ENCODE peak calls at places on chromosomes 2 and 18, in nine cellular contexts. D is GM23248, O is H9, V is HepG2, K is A549, X is GM23338, H is DND-41, E is mammary epithelial cell, B is neuronal stem cell. M is an unnamed sample.

GRCh38 chr18:36702398-36703010 is 126.3 kb downstream of the TPGS2 start:
- DNase-seq in B (no peak), K (no peak), O (no peak), E (no peak), X (no peak), D (peak), V (no peak), H (no peak), M (no peak)

GRCh38 chr2:109213646-109214417 is 84.8 kb downstream of the SH3RF3 start:
- DNase-seq in D (peak), X (no peak), V (no peak), H (peak), O (no peak), E (peak), B (no peak), K (no peak), M (peak)

GRCh38 chr2:240350006-240350355 is 85.5 kb upstream of the GPC1 start:
- DNase-seq in B (no peak), O (no peak), D (no peak), E (no peak), H (no peak), K (no peak), V (no peak), X (no peak), M (no peak)

GRCh38 chr2:25756444-25757022 is 83.2 kb upstream of the DTNB start:
- DNase-seq in D (no peak), B (no peak), X (no peak), O (no peak), E (no peak), K (no peak), V (no peak), H (no peak), M (no peak)

GRCh38 chr2:48779019-48779418 is 23.5 kb upstream of the LHCGR start:
- DNase-seq in E (no peak), D (no peak), H (no peak), X (no peak), B (no peak), V (no peak), O (no peak), K (no peak), M (no peak)

GRCh38 chr2:48601349-48601748 is 16.3 kb upstream of the GTF2A1L start:
- DNase-seq in B (no peak), D (peak), E (peak), V (peak), O (peak), K (no peak), X (peak), H (no peak), M (peak)

GRCh38 chr2:81324046-81324445 is 1019.5 kb upstream of the LRRTM1 start:
- DNase-seq in B (no peak), O (peak), D (no peak), X (peak), E (no peak), V (peak), H (no peak), K (no peak), M (peak)

GRCh38 chr2:145760781-145761649 is 1241.1 kb upstream of the ZEB2 start:
- DNase-seq in B (no peak), V (peak), H (no peak), E (peak), K (no peak), D (peak), O (no peak), X (peak), M (peak)

GRCh38 chr2:223469270-223470057 is 132.7 kb downstream of the SCG2 start:
- DNase-seq in K (no peak), X (no peak), V (no peak), D (peak), B (no peak), O (no peak), E (peak), H (no peak), M (no peak)

GRCh38 chr2:120765911-120766757 is 30.5 kb downstream of the GLI2 start:
- DNase-seq in E (no peak), V (no peak), K (no peak), H (no peak), D (peak), B (no peak), O (peak), X (peak), M (no peak)

GRCh38 chr18:420661-421060 is 79.8 kb downstream of the COLEC12 start:
- DNase-seq in X (peak), V (no peak), H (no peak), K (no peak), B (no peak), D (no peak), O (peak), E (no peak), M (no peak)

GRCh38 chr2:182379235-182379634 is 47.6 kb downstream of the PDE1A start:
- DNase-seq in D (peak), V (no peak), B (no peak), K (no peak), O (no peak), H (no peak), X (no peak), E (no peak), M (no peak)

GRCh38 chr2:28593356-28593755 is 97.5 kb downstream of the PLB1 start:
- DNase-seq in D (no peak), V (no peak), E (no peak), B (no peak), X (no peak), H (no peak), O (no peak), K (no peak), M (no peak)

GRCh38 chr2:181742908-181743722 is 62.8 kb upstream of the NEUROD1 start:
- DNase-seq in D (peak), K (peak), B (peak), H (peak), V (peak), O (no peak), E (peak), X (peak), M (peak)

GRCh38 chr2:10533811-10534321 is 85.7 kb upstream of the ODC1 start:
- DNase-seq in V (no peak), K (no peak), D (peak), B (no peak), E (no peak), O (no peak), H (no peak), X (no peak), M (peak)

GRCh38 chr2:241844066-241844728 is 14.5 kb downstream of the PDCD1 start:
- DNase-seq in H (peak), B (peak), E (peak), K (peak), O (peak), D (peak), X (peak), V (no peak), M (peak)

GRCh38 chr2:230671117-230671516 is 41.5 kb upstream of the CAB39 start:
- DNase-seq in K (no peak), H (peak), E (peak), V (no peak), X (no peak), D (peak), O (no peak), B (no peak), M (peak)

GRCh38 chr2:200797242-200797770 is 14.4 kb upstream of the BZW1 start:
- DNase-seq in K (no peak), H (no peak), E (no peak), V (peak), X (no peak), D (peak), B (no peak), O (no peak), M (no peak)

GRCh38 chr2:217929757-217930707 is 72.8 kb downstream of the TNS1 start:
- DNase-seq in V (peak), K (no peak), E (no peak), B (no peak), D (peak), X (no peak), O (no peak), H (no peak), M (no peak)

DNA sequence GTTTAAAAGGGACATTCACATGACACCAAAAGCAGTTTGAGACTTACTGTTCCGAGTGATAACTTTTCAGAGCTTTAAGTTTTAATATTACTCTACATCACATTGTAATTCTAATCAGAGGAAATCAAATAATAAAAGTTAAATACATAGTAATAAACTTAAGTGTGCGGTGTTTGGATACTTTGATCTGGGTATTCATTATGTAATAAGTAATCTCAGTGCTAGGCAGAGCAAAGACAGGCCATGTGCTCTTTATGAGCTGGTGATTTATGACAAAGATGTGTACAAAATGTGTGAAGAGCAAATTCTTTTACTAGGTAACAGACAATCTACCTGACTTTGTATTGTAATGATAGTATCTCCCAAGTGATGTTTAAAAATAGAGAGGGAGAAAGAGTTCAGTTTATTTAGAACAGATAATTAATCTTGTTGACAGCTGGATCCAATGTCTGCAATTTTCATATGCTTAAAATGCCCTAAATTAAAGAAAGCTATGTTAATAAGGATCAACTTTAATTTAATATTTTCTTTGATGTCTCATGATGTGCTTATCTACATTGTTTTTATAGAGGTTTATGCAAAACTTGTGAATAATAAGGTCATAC is 4.4 kb downstream of the CFAP221 start:
- DNase-seq in O (no peak), K (no peak), X (no peak), B (no peak), V (no peak), E (no peak), D (no peak), H (no peak), M (no peak)
- H3K4me2 ChIP-seq in O (no peak), K (no peak), X (no peak), B (no peak), V (no peak), E (no peak), D (no peak), H (no peak), M (no peak)

GRCh38 chr2:238895901-238896600 is 48.2 kb downstream of the TWIST2 start:
- DNase-seq in X (peak), O (peak), H (no peak), K (no peak), E (no peak), D (peak), B (no peak), V (peak), M (no peak)
- H3K4me2 ChIP-seq in X (no peak), O (no peak), H (no peak), K (no peak), E (no peak), D (peak), B (no peak), V (peak), M (no peak)

GRCh38 chr2:176189666-176190641 is 1.5 kb downstream of the HOXD1 start:
- DNase-seq in K (no peak), X (peak), V (no peak), D (no peak), H (no peak), B (no peak), E (no peak), O (peak), M (no peak)
- H3K4me2 ChIP-seq in K (no peak), X (peak), V (peak), D (no peak), H (no peak), B (no peak), E (peak), O (peak), M (no peak)

DNA sequence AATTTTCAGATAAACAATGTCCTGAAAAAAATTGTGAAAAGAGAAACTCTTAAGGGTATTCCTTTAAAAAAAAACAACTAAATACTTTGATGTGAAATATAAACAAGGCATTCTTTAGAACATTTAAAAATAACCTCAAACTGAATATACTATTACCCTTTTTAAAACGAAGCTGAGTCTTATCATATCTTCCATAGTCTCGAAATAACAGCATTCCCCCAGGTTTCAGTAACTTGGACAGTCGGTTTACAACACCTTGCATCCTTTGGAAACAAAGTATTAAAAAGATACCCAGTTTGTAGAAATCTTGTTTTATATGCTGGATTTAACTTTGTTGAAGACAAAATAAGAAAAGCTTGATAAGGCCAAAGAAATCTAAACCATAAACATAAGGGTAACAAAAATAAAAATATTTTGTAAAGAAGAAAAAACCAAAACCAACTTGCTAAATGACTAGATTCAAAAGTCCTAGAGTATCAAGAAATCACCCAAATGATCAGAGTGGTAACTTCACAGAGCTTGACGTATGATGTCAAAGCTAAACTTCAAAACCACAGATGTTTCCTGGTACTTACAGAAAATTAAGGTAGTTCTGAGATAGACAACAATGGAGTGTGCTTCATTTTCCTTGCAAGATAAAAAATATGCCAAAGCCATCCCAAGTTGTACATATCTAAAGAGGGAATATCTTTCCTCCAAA is 107.8 kb downstream of the METTL8 start:
- DNase-seq in B (no peak), E (no peak), O (no peak), V (no peak), H (no peak), X (no peak), K (no peak), D (no peak), M (no peak)
- H3K4me2 ChIP-seq in B (no peak), E (no peak), O (no peak), V (no peak), H (no peak), X (peak), K (no peak), D (no peak), M (no peak)

GRCh38 chr2:213187386-213187785 is 36.0 kb upstream of the IKZF2 start:
- DNase-seq in D (peak), B (no peak), V (peak), K (no peak), E (no peak), H (no peak), O (no peak), X (no peak), M (no peak)
- H3K4me2 ChIP-seq in D (peak), B (no peak), V (no peak), K (peak), E (no peak), H (no peak), O (no peak), X (peak), M (no peak)

GRCh38 chr2:64276417-64277095 is 132.3 kb upstream of the PELI1 start:
- DNase-seq in E (peak), X (peak), K (no peak), D (peak), V (no peak), O (peak), H (no peak), B (no peak), M (peak)
- H3K4me2 ChIP-seq in E (no peak), X (peak), K (peak), D (peak), V (no peak), O (peak), H (no peak), B (no peak), M (peak)

GRCh38 chr2:126915903-126916302 is 17.2 kb downstream of the TEX51 start:
- DNase-seq in D (no peak), V (no peak), E (no peak), X (no peak), H (no peak), K (no peak), B (no peak), O (no peak), M (no peak)

GRCh38 chr2:126916744-126917143 is 18.1 kb downstream of the TEX51 start:
- DNase-seq in E (no peak), O (no peak), X (no peak), V (no peak), B (no peak), K (no peak), D (no peak), H (no peak), M (no peak)

GRCh38 chr2:126921066-126921465 is 22.4 kb downstream of the TEX51 start:
- DNase-seq in V (no peak), K (no peak), E (no peak), O (no peak), B (no peak), H (no peak), D (no peak), X (no peak), M (no peak)
- H3K4me2 ChIP-seq in V (no peak), K (no peak), E (no peak), O (no peak), B (no peak), H (no peak), D (no peak), X (no peak), M (no peak)

DNA sequence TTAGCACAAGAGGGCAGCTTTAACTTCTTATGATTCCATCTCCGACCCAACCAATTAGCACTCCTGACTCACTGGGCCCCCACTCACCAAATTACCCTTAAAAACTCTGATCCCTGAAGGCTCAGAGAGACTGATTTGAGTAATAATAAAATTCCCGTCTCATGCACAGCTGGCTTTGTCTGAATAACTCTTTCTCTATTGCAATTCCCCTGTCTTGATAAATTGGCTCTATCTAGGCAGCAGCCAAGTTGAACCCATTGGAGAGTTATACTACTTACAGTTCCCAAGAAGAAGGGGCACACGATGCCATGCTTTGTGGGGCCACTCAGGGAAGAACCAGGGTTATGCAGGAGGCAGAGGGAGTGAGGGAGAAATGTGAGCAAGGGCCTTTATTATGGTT is 632.8 kb downstream of the TSN start:
- DNase-seq in X (no peak), V (no peak), D (no peak), H (no peak), K (no peak), B (no peak), E (no peak), O (no peak), M (no peak)
- H3K4me2 ChIP-seq in X (no peak), V (no peak), D (no peak), H (no peak), K (no peak), B (no peak), E (no peak), O (no peak), M (no peak)

DNA sequence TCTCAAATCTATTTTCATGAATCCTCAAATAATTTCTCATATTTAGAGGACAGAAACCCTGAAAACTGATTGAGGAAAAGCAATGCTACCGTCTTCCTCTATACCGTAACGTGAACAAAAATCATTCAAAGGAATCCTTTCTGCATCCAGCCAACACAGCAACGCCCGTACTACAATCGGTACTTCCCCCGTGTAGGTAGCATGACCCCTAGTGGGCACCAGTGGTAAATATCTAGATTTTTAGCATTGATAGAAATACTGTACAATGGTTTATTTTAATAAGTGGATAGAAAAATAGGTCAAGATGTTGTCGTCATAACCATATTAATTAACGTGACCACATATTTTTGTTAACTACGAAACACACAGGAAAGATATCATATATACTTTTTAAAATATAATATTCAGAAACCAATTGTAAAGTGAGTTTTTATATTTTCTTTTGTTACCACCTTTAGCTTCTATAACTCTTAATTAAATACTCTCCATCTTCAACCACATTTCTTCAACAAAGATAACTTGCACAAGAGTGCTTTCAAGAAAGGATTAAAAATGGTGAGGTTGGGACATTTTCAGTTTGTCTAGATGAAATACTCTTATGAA is 194.1 kb downstream of the SS18 start:
- DNase-seq in O (no peak), V (peak), X (peak), D (peak), E (peak), K (peak), B (peak), H (peak), M (peak)
- H3K4me2 ChIP-seq in O (no peak), V (no peak), X (no peak), D (peak), E (no peak), K (no peak), B (no peak), H (no peak), M (no peak)

GRCh38 chr2:207704031-207704430 is 7.4 kb upstream of the CCNYL1 start:
- DNase-seq in K (no peak), B (no peak), V (no peak), O (no peak), D (no peak), H (no peak), E (no peak), X (no peak), M (no peak)
- H3K4me2 ChIP-seq in K (no peak), B (no peak), V (peak), O (no peak), D (no peak), H (no peak), E (no peak), X (no peak), M (no peak)